ENCODE peak calls at places on chromosomes 11 and 22, in eight cellular contexts. R, G, E, V, L, F, I and B are unnamed samples.

GRCh38 chr11:985435-985834 is 51.1 kb downstream of the MUC6 start:
- DNase-seq in R (no peak), G (no peak), E (no peak), V (no peak), L (no peak), F (no peak), I (no peak), B (no peak)

GRCh38 chr11:121838571-121838970 is 277.4 kb downstream of the BLID start:
- DNase-seq in R (no peak), G (no peak), E (no peak), V (no peak), L (no peak), F (no peak), I (no peak), B (no peak)

GRCh38 chr11:128767518-128767917 is 73.6 kb downstream of the FLI1 start:
- DNase-seq in R (no peak), G (no peak), E (no peak), V (no peak), L (no peak), F (no peak), I (no peak), B (no peak)

GRCh38 chr11:30585892-30586250 is 282 bp downstream of the MPPED2 start:
- DNase-seq in R (no peak), G (no peak), E (no peak), V (no peak), L (no peak), F (no peak), I (peak), B (no peak)

GRCh38 chr11:61969838-61970452 is 2.5 kb upstream of the FTH1 start:
- DNase-seq in R (no peak), G (peak), E (peak), V (no peak), L (peak), F (no peak), I (no peak), B (peak)

GRCh38 chr11:76212086-76213035 is 6.1 kb upstream of the WNT11 start:
- DNase-seq in R (no peak), G (no peak), E (no peak), V (no peak), L (no peak), F (no peak), I (no peak), B (no peak)

GRCh38 chr11:14783788-14784187 is 108.2 kb downstream of the CYP2R1 start:
- DNase-seq in R (no peak), G (no peak), E (no peak), V (no peak), L (no peak), F (no peak), I (no peak), B (no peak)

GRCh38 chr11:346529-346928 is 22.8 kb upstream of the B4GALNT4 start:
- DNase-seq in R (no peak), G (no peak), E (no peak), V (no peak), L (no peak), F (no peak), I (no peak), B (no peak)

GRCh38 chr11:5550440-5551095 is 2.2 kb upstream of the OR52H1 start:
- DNase-seq in R (no peak), G (peak), E (peak), V (no peak), L (peak), F (no peak), I (peak), B (peak)

GRCh38 chr11:33532720-33533119 is 167.9 kb downstream of the C11orf91 start:
- DNase-seq in R (no peak), G (no peak), E (no peak), V (no peak), L (no peak), F (no peak), I (no peak), B (no peak)

GRCh38 chr11:120516461-120517389 is 5.2 kb downstream of the GRIK4 start:
- DNase-seq in R (no peak), G (no peak), E (no peak), V (peak), L (no peak), F (no peak), I (no peak), B (no peak)

GRCh38 chr11:59552844-59553243 is 41.5 kb downstream of the OR4D9 start:
- DNase-seq in R (no peak), G (no peak), E (no peak), V (no peak), L (no peak), F (no peak), I (no peak), B (no peak)

GRCh38 chr11:72828081-72828567 is 13.9 kb downstream of the ATG16L2 start:
- DNase-seq in R (no peak), G (peak), E (peak), V (no peak), L (no peak), F (no peak), I (no peak), B (no peak)

GRCh38 chr22:46293591-46294260 is 2.9 kb upstream of the GTSE1 start:
- DNase-seq in R (no peak), G (peak), E (peak), V (no peak), L (no peak), F (no peak), I (no peak), B (no peak)

GRCh38 chr11:74000770-74001169 is 8.1 kb downstream of the UCP3 start:
- DNase-seq in R (no peak), G (no peak), E (no peak), V (no peak), L (no peak), F (no peak), I (no peak), B (no peak)

GRCh38 chr11:43589601-43590250 is 90.8 kb upstream of the HSD17B12 start:
- DNase-seq in R (no peak), G (no peak), E (no peak), V (no peak), L (peak), F (no peak), I (no peak), B (no peak)

GRCh38 chr11:225734-226453 is 10.2 kb downstream of the SIRT3 start:
- DNase-seq in R (no peak), G (no peak), E (peak), V (no peak), L (peak), F (no peak), I (no peak), B (peak)

GRCh38 chr11:57644748-57645715 is 4.7 kb downstream of the YPEL4 start:
- DNase-seq in R (peak), G (peak), E (peak), V (peak), L (no peak), F (peak), I (peak), B (peak)

GRCh38 chr22:48888466-48889208 is 939.0 kb downstream of the BRD1 start:
- DNase-seq in R (no peak), G (no peak), E (no peak), V (no peak), L (no peak), F (no peak), I (no peak), B (no peak)

GRCh38 chr22:39317084-39317755 is 2.2 kb downstream of the RPL3 start:
- DNase-seq in R (no peak), G (peak), E (peak), V (no peak), L (no peak), F (no peak), I (no peak), B (peak)

GRCh38 chr11:122711831-122712378 is 56.4 kb downstream of the UBASH3B start:
- DNase-seq in R (no peak), G (no peak), E (peak), V (no peak), L (peak), F (no peak), I (no peak), B (peak)

GRCh38 chr11:100932474-100933100 is 197.0 kb downstream of the PGR start:
- DNase-seq in R (no peak), G (peak), E (peak), V (no peak), L (peak), F (no peak), I (peak), B (peak)

GRCh38 chr11:72767203-72768062 is 15.2 kb upstream of the ARAP1 start:
- DNase-seq in R (no peak), G (no peak), E (no peak), V (no peak), L (no peak), F (no peak), I (no peak), B (no peak)

GRCh38 chr11:36116161-36116560 is 172.3 kb downstream of the LDLRAD3 start:
- DNase-seq in R (no peak), G (no peak), E (no peak), V (no peak), L (no peak), F (no peak), I (no peak), B (no peak)

GRCh38 chr11:876550-876949 is 33.9 kb downstream of the TSPAN4 start:
- DNase-seq in R (no peak), G (peak), E (no peak), V (no peak), L (no peak), F (no peak), I (no peak), B (no peak)

GRCh38 chr11:134478176-134478575 is 66.1 kb upstream of the B3GAT1 start:
- DNase-seq in R (no peak), G (no peak), E (no peak), V (no peak), L (no peak), F (no peak), I (no peak), B (no peak)

GRCh38 chr11:10716122-10716521 is 22.6 kb upstream of the IRAG1 start:
- DNase-seq in R (no peak), G (peak), E (peak), V (no peak), L (no peak), F (no peak), I (no peak), B (peak)

GRCh38 chr11:62909107-62909894 is 11.9 kb downstream of the CHRM1 start:
- DNase-seq in R (no peak), G (peak), E (peak), V (peak), L (peak), F (peak), I (no peak), B (peak)

GRCh38 chr11:58513747-58514367 is 6.0 kb upstream of the OR5B21 start:
- DNase-seq in R (no peak), G (peak), E (peak), V (no peak), L (peak), F (no peak), I (no peak), B (peak)

GRCh38 chr11:15987044-15987443 is 369.3 kb downstream of the SOX6 start:
- DNase-seq in R (no peak), G (peak), E (no peak), V (no peak), L (no peak), F (no peak), I (no peak), B (no peak)

GRCh38 chr11:15989685-15990084 is 366.7 kb downstream of the SOX6 start:
- DNase-seq in R (no peak), G (no peak), E (no peak), V (no peak), L (no peak), F (no peak), I (no peak), B (no peak)

GRCh38 chr11:15985863-15986139 is 370.5 kb downstream of the SOX6 start:
- DNase-seq in R (no peak), G (no peak), E (no peak), V (no peak), L (no peak), F (no peak), I (no peak), B (no peak)

GRCh38 chr11:15991174-15991655 is 365.1 kb downstream of the SOX6 start:
- DNase-seq in R (no peak), G (no peak), E (no peak), V (no peak), L (no peak), F (no peak), I (no peak), B (no peak)

DNA sequence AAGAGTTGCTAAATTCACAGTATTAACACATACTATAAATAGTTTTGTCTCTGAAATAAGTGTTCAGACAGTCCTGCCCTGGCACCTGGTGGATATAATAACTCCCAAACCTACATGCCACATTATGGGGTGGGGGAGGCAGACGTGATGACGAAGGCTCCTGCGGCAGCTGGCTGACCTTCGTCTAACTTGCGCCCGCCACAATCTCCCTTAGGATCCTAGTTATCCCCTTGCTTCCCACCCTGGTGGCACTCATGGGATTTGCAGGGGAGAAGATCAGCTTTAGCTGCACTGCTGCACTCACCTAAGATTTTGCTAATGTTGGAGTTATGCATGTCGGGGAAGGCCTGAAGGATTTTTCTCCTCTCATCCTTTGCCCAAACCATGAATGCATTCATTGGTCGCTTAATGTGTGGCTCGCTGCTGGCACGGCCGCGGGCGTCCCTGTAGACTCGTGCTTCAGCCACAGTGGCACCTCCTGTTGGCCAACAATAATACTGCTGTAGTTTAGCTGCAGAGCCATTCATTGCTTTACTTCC is 367.6 kb downstream of the SOX6 start:
- DNase-seq in R (no peak), G (no peak), E (peak), V (no peak), L (no peak), F (no peak), I (no peak), B (peak)
- TF ChIP-seq CTCF in R (no peak), G (no peak), E (peak), V (peak), L (peak), F (no peak), I (peak), B (peak)

GRCh38 chr11:66237867-66238266 is 30.6 kb upstream of the RAB1B start:
- DNase-seq in R (no peak), G (no peak), E (no peak), V (no peak), L (no peak), F (no peak), I (no peak), B (no peak)
- TF ChIP-seq CTCF in R (no peak), G (no peak), E (no peak), V (peak), L (no peak), F (no peak), I (no peak), B (no peak)

GRCh38 chr22:23519442-23520177 is 60.5 kb downstream of the IGLL1 start:
- DNase-seq in R (no peak), G (no peak), E (no peak), V (no peak), L (no peak), F (no peak), I (no peak), B (no peak)

GRCh38 chr22:23517804-23518380 is 62.2 kb downstream of the IGLL1 start:
- DNase-seq in R (no peak), G (no peak), E (no peak), V (no peak), L (no peak), F (no peak), I (no peak), B (no peak)

GRCh38 chr22:23516304-23516703 is 63.8 kb downstream of the IGLL1 start:
- DNase-seq in R (no peak), G (no peak), E (no peak), V (no peak), L (no peak), F (no peak), I (no peak), B (no peak)

GRCh38 chr22:23520875-23521441 is 59.1 kb downstream of the IGLL1 start:
- DNase-seq in R (no peak), G (peak), E (peak), V (peak), L (no peak), F (peak), I (no peak), B (no peak)

GRCh38 chr22:23518381-23519187 is 61.5 kb downstream of the IGLL1 start:
- DNase-seq in R (no peak), G (no peak), E (no peak), V (peak), L (no peak), F (no peak), I (no peak), B (no peak)
- TF ChIP-seq CTCF in R (no peak), G (no peak), E (no peak), V (no peak), L (no peak), F (no peak), I (no peak), B (no peak)

GRCh38 chr11:133403900-133404299 is 128.4 kb downstream of the OPCML start:
- DNase-seq in R (no peak), G (no peak), E (no peak), V (peak), L (no peak), F (no peak), I (no peak), B (no peak)
- TF ChIP-seq CTCF in R (no peak), G (no peak), E (no peak), V (peak), L (peak), F (no peak), I (peak), B (no peak)